ENCODE peak calls at places on chromosomes 2 and 18, in five cellular contexts. J is adrenal gland, M is body of pancreas, C is gastrocnemius medialis, N is adipocyte. X is an unnamed sample.
A peak's percentile ranks its signal among the peaks of the same experiment; 100 is the strongest.

GRCh38 chr2:219304223-219304622 is 5.0 kb downstream of the PTPRN start:
- DNase-seq in J (no peak), M (no peak), C (no peak), N (no peak), X (no peak)

GRCh38 chr18:48950536-48951447 is at the start of gene SMAD7:
- DNase-seq in J (no peak), M (no peak), C (no peak), N (peak; percentile 66), X (no peak)

GRCh38 chr18:77619523-77619922 is 369.9 kb downstream of the GALR1 start:
- DNase-seq in J (no peak), M (no peak), C (no peak), N (no peak), X (no peak)

GRCh38 chr2:131641414-131642206 is 113.9 kb downstream of the CCDC74A start:
- DNase-seq in J (no peak), M (no peak), C (no peak), N (peak; percentile 38), X (peak; percentile 21)

GRCh38 chr2:120963997-120964396 is 228.3 kb downstream of the GLI2 start:
- DNase-seq in J (no peak), M (no peak), C (no peak), N (no peak), X (no peak)

GRCh38 chr2:224930124-224930523 is 112.1 kb downstream of the DOCK10 start:
- DNase-seq in J (no peak), M (no peak), C (no peak), N (no peak), X (no peak)

GRCh38 chr18:56982756-56983155 is 164.1 kb upstream of the BOD1L2 start:
- DNase-seq in J (no peak), M (no peak), C (no peak), N (no peak), X (no peak)

GRCh38 chr2:4898706-4899105 is 793.5 kb upstream of the SOX11 start:
- DNase-seq in J (no peak), M (no peak), C (no peak), N (no peak), X (no peak)

GRCh38 chr2:216710531-216711282 is 15.4 kb upstream of the IGFBP5 start:
- DNase-seq in J (peak; percentile 31), M (peak; percentile 27), C (no peak), N (no peak), X (no peak)

GRCh38 chr2:98508690-98509054 is 64.0 kb downstream of the INPP4A start:
- DNase-seq in J (peak; percentile 57), M (peak; percentile 71), C (peak; percentile 17), N (no peak), X (no peak)

GRCh38 chr2:151619337-151619989 is 114.8 kb downstream of the NEB start:
- DNase-seq in J (peak; percentile 37), M (no peak), C (no peak), N (no peak), X (no peak)

GRCh38 chr2:189328451-189329249 is 112.6 kb upstream of the WDR75 start:
- DNase-seq in J (no peak), M (no peak), C (no peak), N (peak; percentile 50), X (no peak)

GRCh38 chr2:33022989-33023731 is 76.4 kb downstream of the LTBP1 start:
- DNase-seq in J (no peak), M (no peak), C (no peak), N (peak; percentile 88), X (no peak)

GRCh38 chr18:4196358-4196757 is 258.7 kb downstream of the DLGAP1 start:
- DNase-seq in J (no peak), M (no peak), C (no peak), N (no peak), X (no peak)

GRCh38 chr18:48733854-48734253 is 195.0 kb downstream of the CTIF start:
- DNase-seq in J (no peak), M (no peak), C (peak; percentile 59), N (no peak), X (no peak)

GRCh38 chr18:40670991-40671390 is 1284.0 kb upstream of the PIK3C3 start:
- DNase-seq in J (no peak), M (no peak), C (no peak), N (no peak), X (no peak)

GRCh38 chr2:168632733-168633132 is 169.7 kb upstream of the NOSTRIN start:
- DNase-seq in J (no peak), M (peak; percentile 26), C (no peak), N (no peak), X (no peak)

GRCh38 chr18:13612111-13612997 is 114.0 kb downstream of the FAM210A start:
- DNase-seq in J (no peak), M (peak; percentile 22), C (no peak), N (no peak), X (no peak)

GRCh38 chr2:36677995-36678605 is 18.4 kb upstream of the VIT start:
- DNase-seq in J (no peak), M (peak; percentile 3), C (no peak), N (peak; percentile 14), X (no peak)

GRCh38 chr18:36706313-36706881 is 122.4 kb downstream of the TPGS2 start:
- DNase-seq in J (no peak), M (no peak), C (no peak), N (no peak), X (no peak)

GRCh38 chr2:6791682-6792081 is 74.0 kb downstream of the CMPK2 start:
- DNase-seq in J (no peak), M (no peak), C (no peak), N (no peak), X (no peak)

GRCh38 chr2:199471443-199472057 is 13.8 kb upstream of the SATB2 start:
- DNase-seq in J (peak; percentile 80), M (peak; percentile 73), C (no peak), N (peak; percentile 93), X (peak; percentile 53)

GRCh38 chr2:28681216-28681981 is 70.2 kb upstream of the PPP1CB start:
- DNase-seq in J (no peak), M (peak; percentile 41), C (no peak), N (peak; percentile 12), X (no peak)

GRCh38 chr2:188512456-188512855 is 220.8 kb downstream of the GULP1 start:
- DNase-seq in J (no peak), M (no peak), C (no peak), N (peak; percentile 88), X (no peak)

GRCh38 chr2:7094113-7094760 is 177.0 kb downstream of the RNF144A start:
- DNase-seq in J (no peak), M (no peak), C (no peak), N (peak; percentile 76), X (no peak)

GRCh38 chr2:100704711-100705110 is 115.2 kb upstream of the NPAS2 start:
- DNase-seq in J (no peak), M (no peak), C (no peak), N (no peak), X (no peak)

GRCh38 chr2:136917281-136917680 is 151.9 kb downstream of the THSD7B start:
- DNase-seq in J (no peak), M (no peak), C (no peak), N (no peak), X (no peak)

GRCh38 chr18:34789768-34790344 is 79.8 kb downstream of the DTNA start:
- DNase-seq in J (no peak), M (no peak), C (no peak), N (no peak), X (no peak)

DNA sequence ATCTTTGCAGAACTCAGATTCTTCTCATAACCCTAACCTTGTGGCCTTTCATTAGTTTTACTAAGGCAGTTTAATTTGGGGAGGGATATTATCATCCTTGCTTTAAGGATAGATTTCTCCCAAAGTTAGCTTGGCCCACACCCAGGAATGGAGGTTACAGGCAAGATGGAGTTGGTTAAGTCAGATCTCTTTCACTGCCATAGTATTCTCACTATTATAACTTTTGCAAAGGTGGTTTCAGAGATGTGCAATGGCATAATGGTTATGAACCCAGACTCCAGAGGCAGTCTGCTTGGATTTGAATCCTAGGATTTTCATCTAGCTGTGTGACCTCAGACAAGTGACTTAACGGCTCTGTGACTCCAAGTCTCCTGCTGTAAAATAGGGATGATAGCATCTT is 48.7 kb upstream of the NDUFV2 start:
- DNase-seq in J (no peak), M (no peak), C (no peak), N (no peak), X (no peak)
- H3K4me1 ChIP-seq in J (peaks cover 10% of the 10 kb centered on the region), M (peaks cover 5% of the 10 kb centered on the region), C (peaks cover 8% of the 10 kb centered on the region), N (peaks cover 28% of the 10 kb centered on the region), X (peaks cover 7% of the 10 kb centered on the region)

GRCh38 chr2:178775975-178776374 is 31.2 kb downstream of the TTN start:
- DNase-seq in J (no peak), M (no peak), C (no peak), N (no peak), X (no peak)

GRCh38 chr2:178767099-178768060 is 39.8 kb downstream of the TTN start:
- DNase-seq in J (no peak), M (no peak), C (no peak), N (no peak), X (no peak)

DNA sequence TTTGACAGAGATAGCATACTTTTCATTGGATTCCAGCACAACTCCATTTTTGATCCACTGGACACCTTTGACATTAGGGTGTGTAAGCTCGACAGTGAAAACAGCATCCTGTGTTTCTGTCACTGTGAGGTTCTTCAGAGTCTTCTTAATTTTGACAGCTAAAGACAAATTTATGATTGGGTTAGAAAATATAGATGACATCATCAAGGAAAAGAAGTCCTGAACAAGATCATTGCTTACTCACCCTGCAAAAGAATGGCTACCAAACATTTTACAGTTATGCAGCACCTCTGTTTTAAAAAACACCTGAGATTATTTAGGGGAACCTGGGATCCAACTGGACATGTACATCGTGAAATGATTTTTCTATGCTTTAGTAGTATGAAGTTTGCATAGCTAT is 36.7 kb downstream of the TTN start:
- DNase-seq in J (no peak), M (no peak), C (no peak), N (no peak), X (no peak)
- H3K9me3 ChIP-seq in J (no peaks in the 10 kb centered on the region), M (no peaks in the 10 kb centered on the region), C (no peaks in the 10 kb centered on the region), N (peaks cover 28% of the 10 kb centered on the region), X (no peaks in the 10 kb centered on the region)

DNA sequence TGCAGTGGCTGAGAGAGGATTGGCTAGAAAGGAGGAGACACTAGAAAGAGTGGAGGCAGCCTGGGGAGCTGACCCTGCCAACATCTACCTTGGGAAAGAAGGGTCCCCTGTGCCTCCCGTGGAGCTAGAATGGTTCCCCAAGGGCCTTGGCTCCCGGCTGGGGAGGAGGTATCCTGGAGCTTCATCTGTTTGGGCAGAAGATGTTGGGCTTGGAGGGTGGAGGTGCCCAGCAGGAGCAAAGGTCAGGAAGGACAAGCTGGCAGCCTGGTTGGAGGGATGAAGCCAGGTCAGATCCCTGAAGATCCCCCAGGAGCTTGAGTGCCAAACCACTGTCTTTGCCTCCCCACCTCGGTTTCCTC is 2.9 kb downstream of the ATP6V1B1 start:
- DNase-seq in J (no peak), M (no peak), C (no peak), N (no peak), X (no peak)
- H3K4me1 ChIP-seq in J (no peaks in the 10 kb centered on the region), M (no peaks in the 10 kb centered on the region), C (no peaks in the 10 kb centered on the region), N (no peaks in the 10 kb centered on the region), X (no peaks in the 10 kb centered on the region)

GRCh38 chr2:207012461-207012860 is 73.1 kb downstream of the CPO start:
- DNase-seq in J (no peak), M (no peak), C (no peak), N (no peak), X (no peak)

GRCh38 chr2:207015901-207016300 is 76.6 kb downstream of the CPO start:
- DNase-seq in J (no peak), M (no peak), C (no peak), N (no peak), X (no peak)

GRCh38 chr2:207014424-207014823 is 75.1 kb downstream of the CPO start:
- DNase-seq in J (no peak), M (no peak), C (no peak), N (no peak), X (no peak)
- H3K9me3 ChIP-seq in J (no peaks in the 10 kb centered on the region), M (no peaks in the 10 kb centered on the region), C (no peaks in the 10 kb centered on the region), N (no peaks in the 10 kb centered on the region), X (no peaks in the 10 kb centered on the region)